ENCODE peak calls at places on chromosomes 3 and 15, in ten cellular contexts. One of them, this sample, is unnamed.

GRCh38 chr15:90036343-90036742 is 35.2 kb downstream of the ZNF710 start:
- DNase-seq in neuronal stem cell: peak
- DNase-seq in psoas muscle: peak
- DNase-seq in astrocyte: no peak
- DNase-seq in RWPE1: no peak
- DNase-seq in thoracic aorta: no peak
- DNase-seq in mesendoderm: no peak
- DNase-seq in left lung: no peak
- DNase-seq in effector memory CD4-positive, alpha-beta T cell: no peak
- DNase-seq in spleen: peak
- DNase-seq in this sample: peak

GRCh38 chr15:36313881-36314280 is 265.5 kb upstream of the CDIN1 start:
- DNase-seq in neuronal stem cell: no peak
- DNase-seq in psoas muscle: no peak
- DNase-seq in astrocyte: no peak
- DNase-seq in RWPE1: no peak
- DNase-seq in thoracic aorta: no peak
- DNase-seq in mesendoderm: peak
- DNase-seq in left lung: no peak
- DNase-seq in effector memory CD4-positive, alpha-beta T cell: no peak
- DNase-seq in spleen: no peak
- DNase-seq in this sample: no peak

GRCh38 chr3:24419067-24419791 is 75.4 kb downstream of the THRB start:
- DNase-seq in neuronal stem cell: no peak
- DNase-seq in psoas muscle: no peak
- DNase-seq in astrocyte: no peak
- DNase-seq in RWPE1: no peak
- DNase-seq in thoracic aorta: no peak
- DNase-seq in mesendoderm: no peak
- DNase-seq in left lung: no peak
- DNase-seq in effector memory CD4-positive, alpha-beta T cell: no peak
- DNase-seq in spleen: no peak
- DNase-seq in this sample: no peak

GRCh38 chr15:48331796-48332641 is 790 bp downstream of the DUT start:
- DNase-seq in neuronal stem cell: no peak
- DNase-seq in psoas muscle: peak
- DNase-seq in astrocyte: no peak
- DNase-seq in RWPE1: peak
- DNase-seq in thoracic aorta: peak
- DNase-seq in mesendoderm: peak
- DNase-seq in left lung: peak
- DNase-seq in effector memory CD4-positive, alpha-beta T cell: peak
- DNase-seq in spleen: peak
- DNase-seq in this sample: peak

GRCh38 chr3:194879126-194879887 is 193.6 kb downstream of the FAM43A start:
- DNase-seq in neuronal stem cell: no peak
- DNase-seq in psoas muscle: no peak
- DNase-seq in astrocyte: no peak
- DNase-seq in RWPE1: no peak
- DNase-seq in thoracic aorta: no peak
- DNase-seq in mesendoderm: peak
- DNase-seq in left lung: no peak
- DNase-seq in effector memory CD4-positive, alpha-beta T cell: no peak
- DNase-seq in spleen: peak
- DNase-seq in this sample: peak

GRCh38 chr3:19077388-19077787 is 70.9 kb upstream of the KCNH8 start:
- DNase-seq in neuronal stem cell: no peak
- DNase-seq in psoas muscle: no peak
- DNase-seq in astrocyte: no peak
- DNase-seq in RWPE1: no peak
- DNase-seq in thoracic aorta: no peak
- DNase-seq in mesendoderm: no peak
- DNase-seq in left lung: no peak
- DNase-seq in effector memory CD4-positive, alpha-beta T cell: no peak
- DNase-seq in spleen: no peak
- DNase-seq in this sample: no peak

GRCh38 chr3:164458986-164459385 is 619.3 kb downstream of the SI start:
- DNase-seq in neuronal stem cell: no peak
- DNase-seq in psoas muscle: no peak
- DNase-seq in astrocyte: peak
- DNase-seq in RWPE1: no peak
- DNase-seq in thoracic aorta: no peak
- DNase-seq in mesendoderm: no peak
- DNase-seq in left lung: no peak
- DNase-seq in effector memory CD4-positive, alpha-beta T cell: no peak
- DNase-seq in spleen: no peak
- DNase-seq in this sample: no peak

GRCh38 chr3:177538743-177539730 is 341.8 kb upstream of the TBL1XR1 start:
- DNase-seq in neuronal stem cell: no peak
- DNase-seq in psoas muscle: no peak
- DNase-seq in astrocyte: no peak
- DNase-seq in RWPE1: no peak
- DNase-seq in thoracic aorta: no peak
- DNase-seq in mesendoderm: no peak
- DNase-seq in left lung: no peak
- DNase-seq in effector memory CD4-positive, alpha-beta T cell: no peak
- DNase-seq in spleen: no peak
- DNase-seq in this sample: no peak

GRCh38 chr3:32556332-32556731 is 14.3 kb downstream of the DYNC1LI1 start:
- DNase-seq in neuronal stem cell: no peak
- DNase-seq in psoas muscle: no peak
- DNase-seq in astrocyte: no peak
- DNase-seq in RWPE1: no peak
- DNase-seq in thoracic aorta: no peak
- DNase-seq in mesendoderm: no peak
- DNase-seq in left lung: no peak
- DNase-seq in effector memory CD4-positive, alpha-beta T cell: no peak
- DNase-seq in spleen: no peak
- DNase-seq in this sample: no peak

GRCh38 chr3:47440131-47440530 is 35.6 kb downstream of the SCAP start:
- DNase-seq in neuronal stem cell: no peak
- DNase-seq in psoas muscle: no peak
- DNase-seq in astrocyte: no peak
- DNase-seq in RWPE1: no peak
- DNase-seq in thoracic aorta: no peak
- DNase-seq in mesendoderm: peak
- DNase-seq in left lung: no peak
- DNase-seq in effector memory CD4-positive, alpha-beta T cell: no peak
- DNase-seq in spleen: no peak
- DNase-seq in this sample: no peak

GRCh38 chr15:62649793-62650420 is 392.6 kb upstream of the TPM1 start:
- DNase-seq in neuronal stem cell: no peak
- DNase-seq in psoas muscle: no peak
- DNase-seq in astrocyte: peak
- DNase-seq in RWPE1: no peak
- DNase-seq in thoracic aorta: no peak
- DNase-seq in mesendoderm: no peak
- DNase-seq in left lung: no peak
- DNase-seq in effector memory CD4-positive, alpha-beta T cell: no peak
- DNase-seq in spleen: no peak
- DNase-seq in this sample: no peak

DNA sequence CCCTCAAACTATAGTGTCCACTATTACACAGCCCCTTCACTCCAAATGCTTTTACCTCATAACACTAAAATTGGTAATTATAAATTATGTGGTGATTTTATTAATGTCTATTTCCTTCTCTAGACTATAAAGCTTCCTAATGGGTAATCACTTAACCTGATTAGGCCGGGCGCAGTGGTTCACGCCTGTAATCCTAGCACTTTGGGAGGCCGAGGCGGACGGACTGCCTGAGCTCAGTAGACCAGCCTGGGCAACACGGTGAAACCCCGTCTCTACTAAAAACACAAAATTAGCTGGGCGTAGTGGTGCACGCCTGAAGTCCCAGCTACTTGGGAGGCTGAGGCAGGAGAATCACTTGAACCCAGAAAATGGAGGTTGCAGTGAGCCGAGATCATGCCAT is 71.3 kb upstream of the PYGO1 start:
- DNase-seq in neuronal stem cell: no peak
- DNase-seq in psoas muscle: no peak
- DNase-seq in astrocyte: no peak
- DNase-seq in RWPE1: no peak
- DNase-seq in thoracic aorta: no peak
- DNase-seq in mesendoderm: no peak
- DNase-seq in left lung: no peak
- DNase-seq in effector memory CD4-positive, alpha-beta T cell: no peak
- DNase-seq in spleen: no peak
- DNase-seq in this sample: no peak
- H3K27ac ChIP-seq in neuronal stem cell: no peak
- H3K27ac ChIP-seq in psoas muscle: no peak
- H3K27ac ChIP-seq in astrocyte: no peak
- H3K27ac ChIP-seq in RWPE1: no peak
- H3K27ac ChIP-seq in thoracic aorta: no peak
- H3K27ac ChIP-seq in mesendoderm: no peak
- H3K27ac ChIP-seq in left lung: no peak
- H3K27ac ChIP-seq in effector memory CD4-positive, alpha-beta T cell: no peak
- H3K27ac ChIP-seq in spleen: no peak
- H3K27ac ChIP-seq in this sample: no peak

GRCh38 chr3:23402728-23403505 is 199.8 kb downstream of the UBE2E2 start:
- DNase-seq in neuronal stem cell: no peak
- DNase-seq in psoas muscle: no peak
- DNase-seq in astrocyte: no peak
- DNase-seq in RWPE1: no peak
- DNase-seq in thoracic aorta: no peak
- DNase-seq in mesendoderm: no peak
- DNase-seq in left lung: no peak
- DNase-seq in effector memory CD4-positive, alpha-beta T cell: no peak
- DNase-seq in spleen: no peak
- DNase-seq in this sample: no peak
- H3K27ac ChIP-seq in neuronal stem cell: no peak
- H3K27ac ChIP-seq in psoas muscle: no peak
- H3K27ac ChIP-seq in astrocyte: no peak
- H3K27ac ChIP-seq in RWPE1: no peak
- H3K27ac ChIP-seq in thoracic aorta: no peak
- H3K27ac ChIP-seq in mesendoderm: no peak
- H3K27ac ChIP-seq in left lung: no peak
- H3K27ac ChIP-seq in effector memory CD4-positive, alpha-beta T cell: no peak
- H3K27ac ChIP-seq in spleen: no peak
- H3K27ac ChIP-seq in this sample: no peak

GRCh38 chr15:77118787-77119410 is 48.0 kb upstream of the TSPAN3 start:
- DNase-seq in neuronal stem cell: no peak
- DNase-seq in psoas muscle: no peak
- DNase-seq in astrocyte: peak
- DNase-seq in RWPE1: peak
- DNase-seq in thoracic aorta: no peak
- DNase-seq in mesendoderm: peak
- DNase-seq in left lung: no peak
- DNase-seq in effector memory CD4-positive, alpha-beta T cell: no peak
- DNase-seq in spleen: no peak
- DNase-seq in this sample: peak
- H3K27ac ChIP-seq in neuronal stem cell: no peak
- H3K27ac ChIP-seq in psoas muscle: no peak
- H3K27ac ChIP-seq in astrocyte: no peak
- H3K27ac ChIP-seq in RWPE1: no peak
- H3K27ac ChIP-seq in thoracic aorta: no peak
- H3K27ac ChIP-seq in mesendoderm: no peak
- H3K27ac ChIP-seq in left lung: no peak
- H3K27ac ChIP-seq in effector memory CD4-positive, alpha-beta T cell: no peak
- H3K27ac ChIP-seq in spleen: no peak
- H3K27ac ChIP-seq in this sample: no peak

DNA sequence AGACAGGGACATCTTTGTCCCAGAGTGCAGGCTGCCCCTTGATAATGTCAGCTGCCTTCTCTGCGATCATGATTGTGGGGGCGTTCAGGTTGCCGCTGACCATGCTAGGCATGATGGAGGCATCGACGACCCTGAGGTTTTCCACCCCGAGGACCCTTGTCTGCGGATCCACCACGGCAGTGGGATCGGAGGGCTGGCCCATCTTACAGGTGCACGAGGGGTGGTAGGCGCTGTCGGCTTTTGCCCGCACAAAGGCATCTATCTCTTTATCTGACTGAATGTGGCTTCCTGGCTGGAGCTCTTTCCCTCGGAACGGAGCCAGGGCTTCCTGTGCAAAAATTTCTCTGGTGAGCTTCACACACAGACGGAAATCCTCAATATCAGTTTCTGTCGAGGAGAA is 28.4 kb downstream of the CHDH start:
- DNase-seq in neuronal stem cell: no peak
- DNase-seq in psoas muscle: no peak
- DNase-seq in astrocyte: no peak
- DNase-seq in RWPE1: no peak
- DNase-seq in thoracic aorta: no peak
- DNase-seq in mesendoderm: no peak
- DNase-seq in left lung: no peak
- DNase-seq in effector memory CD4-positive, alpha-beta T cell: no peak
- DNase-seq in spleen: no peak
- DNase-seq in this sample: no peak
- H3K27ac ChIP-seq in neuronal stem cell: no peak
- H3K27ac ChIP-seq in psoas muscle: no peak
- H3K27ac ChIP-seq in astrocyte: no peak
- H3K27ac ChIP-seq in RWPE1: no peak
- H3K27ac ChIP-seq in thoracic aorta: no peak
- H3K27ac ChIP-seq in mesendoderm: no peak
- H3K27ac ChIP-seq in left lung: no peak
- H3K27ac ChIP-seq in effector memory CD4-positive, alpha-beta T cell: no peak
- H3K27ac ChIP-seq in spleen: no peak
- H3K27ac ChIP-seq in this sample: no peak

DNA sequence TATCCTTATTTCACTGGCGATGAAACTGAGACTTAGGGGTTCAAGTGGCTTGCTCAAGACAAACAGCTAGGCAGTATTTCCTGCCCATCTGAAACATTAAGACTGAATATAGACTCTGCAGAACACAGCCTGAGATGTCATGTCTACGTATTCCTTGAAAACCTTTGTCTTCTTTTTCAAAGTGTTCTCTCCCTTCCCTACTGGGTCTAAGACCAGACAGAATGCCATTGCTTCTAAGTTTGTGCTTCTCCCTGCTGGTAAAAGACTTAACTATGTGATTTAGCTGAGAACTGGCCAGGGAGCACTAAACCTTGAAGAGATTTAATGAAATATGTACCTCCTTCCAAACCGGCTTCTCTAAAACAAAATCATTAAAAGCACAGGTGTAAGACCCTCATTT is 9.9 kb downstream of the BCL6 start:
- DNase-seq in neuronal stem cell: no peak
- DNase-seq in psoas muscle: no peak
- DNase-seq in astrocyte: no peak
- DNase-seq in RWPE1: no peak
- DNase-seq in thoracic aorta: no peak
- DNase-seq in mesendoderm: no peak
- DNase-seq in left lung: no peak
- DNase-seq in effector memory CD4-positive, alpha-beta T cell: no peak
- DNase-seq in spleen: no peak
- DNase-seq in this sample: no peak
- H3K27ac ChIP-seq in neuronal stem cell: no peak
- H3K27ac ChIP-seq in psoas muscle: peak
- H3K27ac ChIP-seq in astrocyte: no peak
- H3K27ac ChIP-seq in RWPE1: no peak
- H3K27ac ChIP-seq in thoracic aorta: no peak
- H3K27ac ChIP-seq in mesendoderm: no peak
- H3K27ac ChIP-seq in left lung: peak
- H3K27ac ChIP-seq in effector memory CD4-positive, alpha-beta T cell: no peak
- H3K27ac ChIP-seq in spleen: peak
- H3K27ac ChIP-seq in this sample: no peak

GRCh38 chr3:59773970-59774369 is 724.1 kb upstream of the CFAP20DC start:
- DNase-seq in neuronal stem cell: no peak
- DNase-seq in psoas muscle: no peak
- DNase-seq in astrocyte: no peak
- DNase-seq in RWPE1: no peak
- DNase-seq in thoracic aorta: no peak
- DNase-seq in mesendoderm: no peak
- DNase-seq in left lung: no peak
- DNase-seq in effector memory CD4-positive, alpha-beta T cell: no peak
- DNase-seq in spleen: no peak
- DNase-seq in this sample: no peak
- H3K27ac ChIP-seq in neuronal stem cell: no peak
- H3K27ac ChIP-seq in psoas muscle: no peak
- H3K27ac ChIP-seq in astrocyte: peak
- H3K27ac ChIP-seq in RWPE1: no peak
- H3K27ac ChIP-seq in thoracic aorta: no peak
- H3K27ac ChIP-seq in mesendoderm: no peak
- H3K27ac ChIP-seq in left lung: no peak
- H3K27ac ChIP-seq in effector memory CD4-positive, alpha-beta T cell: no peak
- H3K27ac ChIP-seq in spleen: no peak
- H3K27ac ChIP-seq in this sample: no peak

GRCh38 chr3:149816326-149816725 is 3.3 kb downstream of the RNF13 start:
- DNase-seq in neuronal stem cell: no peak
- DNase-seq in psoas muscle: no peak
- DNase-seq in astrocyte: no peak
- DNase-seq in RWPE1: no peak
- DNase-seq in thoracic aorta: no peak
- DNase-seq in mesendoderm: no peak
- DNase-seq in left lung: no peak
- DNase-seq in effector memory CD4-positive, alpha-beta T cell: no peak
- DNase-seq in spleen: no peak
- DNase-seq in this sample: no peak
- H3K27ac ChIP-seq in neuronal stem cell: no peak
- H3K27ac ChIP-seq in psoas muscle: no peak
- H3K27ac ChIP-seq in astrocyte: no peak
- H3K27ac ChIP-seq in RWPE1: no peak
- H3K27ac ChIP-seq in thoracic aorta: no peak
- H3K27ac ChIP-seq in mesendoderm: no peak
- H3K27ac ChIP-seq in left lung: peak
- H3K27ac ChIP-seq in effector memory CD4-positive, alpha-beta T cell: no peak
- H3K27ac ChIP-seq in spleen: peak
- H3K27ac ChIP-seq in this sample: peak

This sample was measured in transverse colon.